ENCODE peak calls at places on chromosomes 13 and 19, in nine cellular contexts. V is cardiac muscle cell; Z is CD4-positive, alpha-beta T cell; H is psoas muscle; Y is breast epithelium; U is SJSA1; B is effector memory CD4-positive, alpha-beta T cell; N is stomach; W is DND-41. D is an unnamed sample.

GRCh38 chr13:31476266-31476665 is 263.1 kb upstream of the RXFP2 start:
- DNase-seq in V (peak; percentile 97), Z (no peak), H (no peak), Y (no peak), U (no peak), B (no peak), N (no peak), W (no peak), D (no peak)

GRCh38 chr19:54297759-54298305 is 15.1 kb downstream of the LILRA5 start:
- DNase-seq in V (no peak), Z (no peak), H (no peak), Y (no peak), U (no peak), B (no peak), N (no peak), W (no peak), D (no peak)

GRCh38 chr19:34778342-34778741 is 5.3 kb upstream of the ZNF599 start:
- DNase-seq in V (no peak), Z (no peak), H (no peak), Y (no peak), U (no peak), B (no peak), N (no peak), W (no peak), D (no peak)

GRCh38 chr13:24671367-24672117 is 8.7 kb upstream of the ATP12A start:
- DNase-seq in V (peak; percentile 91), Z (no peak), H (no peak), Y (peak; percentile 32), U (peak; percentile 62), B (no peak), N (no peak), W (peak; percentile 10), D (no peak)

GRCh38 chr13:51560336-51560735 is 23.9 kb upstream of the WDFY2 start:
- DNase-seq in V (no peak), Z (no peak), H (no peak), Y (no peak), U (no peak), B (no peak), N (no peak), W (no peak), D (no peak)

GRCh38 chr13:99258946-99259345 is 767 bp upstream of the GPR18 start:
- DNase-seq in V (no peak), Z (no peak), H (no peak), Y (no peak), U (no peak), B (no peak), N (no peak), W (no peak), D (no peak)

GRCh38 chr13:51262501-51263211 is 40.5 kb downstream of the FAM124A start:
- DNase-seq in V (no peak), Z (no peak), H (no peak), Y (no peak), U (no peak), B (no peak), N (no peak), W (no peak), D (no peak)

GRCh38 chr13:95552539-95553270 is at the start of gene CLDN10:
- DNase-seq in V (no peak), Z (no peak), H (no peak), Y (no peak), U (no peak), B (no peak), N (no peak), W (no peak), D (peak; percentile 8)

GRCh38 chr19:49556412-49557398 is 23.7 kb downstream of the NOSIP start:
- DNase-seq in V (no peak), Z (no peak), H (no peak), Y (no peak), U (no peak), B (no peak), N (no peak), W (no peak), D (no peak)

GRCh38 chr19:55005684-55006488 is 32.2 kb downstream of the GP6 start:
- DNase-seq in V (peak; percentile 1), Z (peak; percentile 23), H (no peak), Y (no peak), U (no peak), B (peak; percentile 48), N (no peak), W (peak; percentile 79), D (no peak)

GRCh38 chr19:46955114-46955812 is 64.4 kb upstream of the NPAS1 start:
- DNase-seq in V (peak; percentile 51), Z (peak; percentile 11), H (no peak), Y (no peak), U (no peak), B (peak; percentile 29), N (no peak), W (peak; percentile 43), D (no peak)

GRCh38 chr13:29791997-29792775 is 58.2 kb downstream of the UBL3 start:
- DNase-seq in V (no peak), Z (no peak), H (no peak), Y (no peak), U (no peak), B (no peak), N (no peak), W (no peak), D (no peak)

GRCh38 chr19:55193481-55193880 is 13.4 kb upstream of the SYT5 start:
- DNase-seq in V (no peak), Z (no peak), H (no peak), Y (no peak), U (no peak), B (no peak), N (no peak), W (no peak), D (peak; percentile 25)

GRCh38 chr13:108402850-108403249 is 133.3 kb downstream of the TNFSF13B start:
- DNase-seq in V (no peak), Z (no peak), H (no peak), Y (no peak), U (no peak), B (no peak), N (no peak), W (no peak), D (no peak)

GRCh38 chr13:31046711-31047279 is 114.3 kb downstream of the TEX26 start:
- DNase-seq in V (peak; percentile 68), Z (no peak), H (no peak), Y (no peak), U (no peak), B (no peak), N (no peak), W (no peak), D (no peak)

GRCh38 chr19:54523403-54523802 is 20.8 kb downstream of the LAIR2 start:
- DNase-seq in V (peak; percentile 2), Z (no peak), H (no peak), Y (no peak), U (no peak), B (no peak), N (no peak), W (no peak), D (no peak)

DNA sequence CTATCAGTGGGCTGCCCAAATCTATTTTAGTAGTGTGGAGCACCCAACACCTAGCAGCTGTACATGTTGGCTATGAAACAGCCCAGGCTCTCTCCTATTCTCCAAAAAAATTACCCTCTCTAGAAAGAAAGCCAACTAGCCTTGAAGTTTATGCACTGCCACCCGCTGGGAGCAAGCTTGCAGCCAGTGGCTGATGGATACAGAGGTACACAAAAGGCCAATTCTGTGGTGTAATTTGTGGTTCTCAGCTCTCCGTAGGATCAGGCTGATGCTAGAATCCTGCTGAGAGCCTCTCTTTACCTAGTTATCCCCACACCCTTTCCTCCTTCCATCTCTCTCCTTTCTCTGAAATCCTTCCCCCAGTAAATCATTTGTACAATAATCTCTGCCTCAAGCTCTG is 1120.7 kb downstream of the DIAPH3 start:
- DNase-seq in V (no peak), Z (no peak), H (no peak), Y (no peak), U (no peak), B (no peak), N (no peak), W (no peak), D (no peak)
- H3K27ac ChIP-seq in V (no peak overlapping the region), Z (no peak overlapping the region), H (no peak overlapping the region), Y (no peak overlapping the region), U (no peak overlapping the region), B (no peak overlapping the region), N (no peak overlapping the region), W (no peak overlapping the region), D (no peak overlapping the region)

GRCh38 chr19:51211833-51212232 is 13.0 kb upstream of the CD33 start:
- DNase-seq in V (no peak), Z (no peak), H (no peak), Y (no peak), U (no peak), B (no peak), N (no peak), W (no peak), D (no peak)
- H3K27ac ChIP-seq in V (no peak overlapping the region), Z (no peak overlapping the region), H (no peak overlapping the region), Y (no peak overlapping the region), U (no peak overlapping the region), B (no peak overlapping the region), N (no peak overlapping the region), W (no peak overlapping the region), D (no peak overlapping the region)

DNA sequence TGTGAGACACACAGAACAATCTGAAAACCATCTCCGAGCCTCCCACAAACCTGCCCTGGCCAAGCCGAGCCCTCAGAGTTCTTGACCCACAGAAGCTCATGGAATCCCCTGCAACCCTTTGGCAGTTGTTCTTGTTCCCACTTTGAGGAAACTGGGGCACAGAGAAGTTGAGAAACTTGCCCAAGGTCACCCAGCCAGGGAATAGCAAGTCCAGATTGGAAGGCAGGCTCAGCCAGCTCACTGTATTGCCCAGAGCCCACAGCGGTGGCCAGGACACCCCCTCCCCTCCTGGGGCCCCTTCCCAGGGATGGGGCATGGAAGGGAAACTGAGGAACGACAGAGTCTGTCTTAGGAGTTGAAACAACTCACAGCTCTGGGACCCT is 1.8 kb downstream of the ZSWIM4 start:
- DNase-seq in V (no peak), Z (no peak), H (no peak), Y (no peak), U (no peak), B (no peak), N (no peak), W (no peak), D (no peak)
- H3K27ac ChIP-seq in V (no peak overlapping the region), Z (no peak overlapping the region), H (peak overlapping the region; percentile 93), Y (peak overlapping the region; percentile 97), U (peak overlapping the region; percentile 88), B (no peak overlapping the region), N (peak overlapping the region; percentile 98), W (no peak overlapping the region), D (no peak overlapping the region)

GRCh38 chr13:27403252-27403678 is 21.2 kb upstream of the GTF3A start:
- DNase-seq in V (peak; percentile 77), Z (no peak), H (no peak), Y (no peak), U (peak; percentile 47), B (no peak), N (no peak), W (no peak), D (no peak)
- H3K27ac ChIP-seq in V (peak overlapping the region; percentile 52), Z (no peak overlapping the region), H (peak overlapping the region; percentile 21), Y (peak overlapping the region; percentile 54), U (no peak overlapping the region), B (no peak overlapping the region), N (peak overlapping the region; percentile 87), W (no peak overlapping the region), D (peak overlapping the region; percentile 55)

GRCh38 chr13:48110132-48110868 is 15.4 kb upstream of the MED4 start:
- DNase-seq in V (peak; percentile 52), Z (no peak), H (no peak), Y (no peak), U (no peak), B (no peak), N (no peak), W (no peak), D (no peak)
- H3K27ac ChIP-seq in V (no peak overlapping the region), Z (no peak overlapping the region), H (peak overlapping the region; percentile 39), Y (peak overlapping the region; percentile 73), U (no peak overlapping the region), B (no peak overlapping the region), N (no peak overlapping the region), W (no peak overlapping the region), D (no peak overlapping the region)

GRCh38 chr13:82747331-82747730 is 1134.9 kb downstream of the SLITRK1 start:
- DNase-seq in V (no peak), Z (no peak), H (no peak), Y (no peak), U (peak; percentile 87), B (no peak), N (no peak), W (no peak), D (no peak)
- H3K27ac ChIP-seq in V (no peak overlapping the region), Z (no peak overlapping the region), H (no peak overlapping the region), Y (no peak overlapping the region), U (peak overlapping the region; percentile 90), B (no peak overlapping the region), N (no peak overlapping the region), W (no peak overlapping the region), D (no peak overlapping the region)